ENCODE peak calls at places on chromosomes 11 and 22, in four cellular contexts. X, C, W and K are unnamed samples.

GRCh38 chr22:21726650-21727049 is 8.9 kb downstream of the YPEL1 start:
- DNase-seq in W (no peak), C (peak), X (no peak), K (no peak)

GRCh38 chr22:24170189-24170588 is 11.1 kb upstream of the SUSD2 start:
- DNase-seq in W (no peak), X (no peak), C (no peak), K (no peak)

GRCh38 chr22:48209473-48210271 is 1447.2 kb downstream of the TBC1D22A start:
- DNase-seq in W (no peak), X (no peak), C (no peak), K (no peak)

GRCh38 chr11:47220401-47220821 is 5.6 kb downstream of the DDB2 start:
- DNase-seq in C (peak), W (peak), X (no peak), K (no peak)

GRCh38 chr22:43642807-43643206 is 169.3 kb downstream of the EFCAB6 start:
- DNase-seq in X (no peak), C (no peak), W (no peak), K (no peak)

GRCh38 chr22:50733521-50734342 is 4.3 kb upstream of the ACR start:
- DNase-seq in C (no peak), X (peak), W (peak), K (no peak)

GRCh38 chr11:35104655-35105054 is 34.3 kb upstream of the CD44 start:
- DNase-seq in C (no peak), W (no peak), X (no peak), K (no peak)

GRCh38 chr22:32218470-32218869 is 13.6 kb upstream of the RFPL2 start:
- DNase-seq in X (no peak), C (no peak), W (no peak), K (no peak)

GRCh38 chr11:61254403-61255025 is 13.5 kb downstream of the PGA5 start:
- DNase-seq in C (peak), X (peak), W (peak), K (peak)

GRCh38 chr11:114762437-114762836 is 84.1 kb downstream of the NXPE2 start:
- DNase-seq in C (peak), X (peak), W (peak), K (peak)

GRCh38 chr22:39155421-39155820 is 2.9 kb upstream of the CBX7 start:
- DNase-seq in W (no peak), X (no peak), C (no peak), K (no peak)

GRCh38 chr22:40499187-40499753 is 128.9 kb downstream of the SGSM3 start:
- DNase-seq in W (peak), C (peak), X (no peak), K (peak)